ENCODE peak calls at places on chromosomes 5 and 9, in eight cellular contexts. R is lower leg skin, L is HFFc6, Q is nephron progenitor cell, S is cardiac muscle cell, X is fibroblast of pulmonary artery, P is omental fat pad, N is WTC11. U is an unnamed sample.

GRCh38 chr5:156640751-156641241 is 209.3 kb upstream of the PPP1R2B start:
- DNase-seq in S (no peak), X (no peak), L (peak), Q (no peak), R (no peak), P (no peak), N (no peak), U (no peak)

GRCh38 chr5:1538741-1539392 is 15.1 kb upstream of the LPCAT1 start:
- DNase-seq in Q (no peak), S (no peak), R (no peak), L (no peak), N (no peak), X (no peak), P (no peak), U (no peak)

GRCh38 chr5:151739939-151740335 is 18.5 kb downstream of the ATOX1 start:
- DNase-seq in L (peak), Q (no peak), P (no peak), N (no peak), X (peak), R (no peak), S (no peak), U (no peak)

GRCh38 chr9:120445974-120446373 is 134.0 kb downstream of the CDK5RAP2 start:
- DNase-seq in R (no peak), P (no peak), X (no peak), N (no peak), Q (no peak), L (no peak), S (no peak), U (no peak)

GRCh38 chr9:125797857-125798399 is 50.8 kb downstream of the PBX3 start:
- DNase-seq in P (no peak), N (no peak), L (no peak), R (no peak), Q (no peak), X (no peak), S (no peak), U (no peak)

GRCh38 chr9:100600511-100601079 is 22.7 kb downstream of the CAVIN4 start:
- DNase-seq in X (no peak), N (no peak), P (no peak), Q (no peak), L (no peak), R (no peak), S (no peak), U (no peak)

GRCh38 chr5:63553069-63553468 is 409.2 kb downstream of the HTR1A start:
- DNase-seq in N (no peak), S (no peak), X (no peak), R (no peak), Q (no peak), L (no peak), P (no peak), U (no peak)

GRCh38 chr9:133647148-133647547 is 11.0 kb downstream of the DBH start:
- DNase-seq in R (no peak), Q (no peak), S (no peak), L (no peak), N (no peak), X (no peak), P (no peak), U (no peak)

GRCh38 chr5:67301285-67301904 is 104.8 kb upstream of the CD180 start:
- DNase-seq in L (peak), Q (no peak), R (peak), N (no peak), S (no peak), P (peak), X (peak), U (no peak)

GRCh38 chr5:101977729-101978345 is 318.2 kb downstream of the SLCO4C1 start:
- DNase-seq in X (peak), Q (peak), N (no peak), L (peak), R (no peak), S (peak), P (no peak), U (no peak)

GRCh38 chr9:98994226-98995058 is 50.7 kb downstream of the COL15A1 start:
- DNase-seq in X (no peak), S (no peak), Q (no peak), L (no peak), P (no peak), R (no peak), N (no peak), U (no peak)

GRCh38 chr5:124599048-124599973 is 147.1 kb downstream of the ZNF608 start:
- DNase-seq in S (peak), L (peak), Q (peak), R (no peak), N (no peak), P (no peak), X (peak), U (no peak)

GRCh38 chr9:124007157-124007460 is 4.5 kb upstream of the LHX2 start:
- DNase-seq in Q (no peak), R (no peak), P (no peak), N (no peak), X (no peak), S (no peak), L (no peak), U (no peak)

GRCh38 chr9:132726561-132727150 is 56.4 kb downstream of the GTF3C4 start:
- DNase-seq in S (no peak), L (no peak), X (no peak), N (no peak), P (no peak), R (no peak), Q (no peak), U (no peak)

GRCh38 chr9:134728021-134728795 is 86.6 kb downstream of the COL5A1 start:
- DNase-seq in L (no peak), X (no peak), N (no peak), Q (no peak), P (no peak), R (no peak), S (no peak), U (no peak)

GRCh38 chr9:70407081-70407503 is 7.4 kb downstream of the KLF9 start:
- DNase-seq in L (peak), X (peak), R (no peak), P (no peak), S (no peak), Q (no peak), N (no peak), U (no peak)

GRCh38 chr5:36777105-36777757 is 99.3 kb upstream of the NIPBL start:
- DNase-seq in Q (peak), P (no peak), R (no peak), N (peak), L (no peak), S (peak), X (peak), U (no peak)

GRCh38 chr5:159330131-159330530 is at the start of gene IL12B:
- DNase-seq in R (no peak), N (no peak), S (no peak), P (no peak), Q (no peak), X (peak), L (peak), U (no peak)

GRCh38 chr5:95835682-95836405 is 13.3 kb upstream of the GLRX start:
- DNase-seq in L (no peak), Q (no peak), P (no peak), N (no peak), S (no peak), R (no peak), X (no peak), U (no peak)

GRCh38 chr9:128231638-128232568 is 28.7 kb downstream of the DNM1 start:
- DNase-seq in Q (no peak), R (peak), P (no peak), X (no peak), L (no peak), N (no peak), S (no peak), U (no peak)

GRCh38 chr5:17308326-17309065 is 91.1 kb downstream of the BASP1 start:
- DNase-seq in L (no peak), N (no peak), R (no peak), S (no peak), P (no peak), Q (no peak), X (no peak), U (no peak)

GRCh38 chr9:69885474-69885929 is 64.9 kb downstream of the CFAP95 start:
- DNase-seq in Q (no peak), R (no peak), S (no peak), L (no peak), X (peak), N (no peak), P (no peak), U (no peak)

GRCh38 chr5:178421699-178422399 is 168.3 kb downstream of the COL23A1 start:
- DNase-seq in Q (no peak), S (no peak), L (no peak), X (no peak), N (no peak), P (no peak), R (no peak), U (no peak)

GRCh38 chr9:95127249-95128176 is 190.0 kb downstream of the FANCC start:
- DNase-seq in S (peak), L (peak), N (peak), X (peak), Q (peak), P (peak), R (peak), U (no peak)

GRCh38 chr9:121838757-121839669 is 187.6 kb downstream of the DAB2IP start:
- DNase-seq in X (no peak), R (no peak), Q (no peak), N (no peak), L (no peak), S (no peak), P (no peak), U (no peak)

GRCh38 chr9:119369670-119370366 is 583 bp upstream of the BRINP1 start:
- DNase-seq in X (no peak), S (no peak), N (no peak), R (no peak), L (no peak), Q (no peak), P (no peak), U (no peak)

GRCh38 chr9:109414125-109414785 is 83.9 kb downstream of the PTPN3 start:
- DNase-seq in X (no peak), R (no peak), L (no peak), N (peak), Q (no peak), S (peak), P (no peak), U (no peak)

GRCh38 chr9:109411818-109412352 is 86.2 kb downstream of the PTPN3 start:
- DNase-seq in P (no peak), R (no peak), X (peak), S (peak), N (no peak), L (peak), Q (no peak), U (no peak)

GRCh38 chr9:109408759-109409462 is 88.1 kb upstream of the EPB41L4B start:
- DNase-seq in R (no peak), S (no peak), P (no peak), Q (no peak), N (no peak), L (no peak), X (no peak), U (no peak)

GRCh38 chr9:109411069-109411761 is 86.9 kb downstream of the PTPN3 start:
- DNase-seq in R (no peak), L (no peak), X (no peak), Q (no peak), S (no peak), N (no peak), P (no peak), U (no peak)

DNA sequence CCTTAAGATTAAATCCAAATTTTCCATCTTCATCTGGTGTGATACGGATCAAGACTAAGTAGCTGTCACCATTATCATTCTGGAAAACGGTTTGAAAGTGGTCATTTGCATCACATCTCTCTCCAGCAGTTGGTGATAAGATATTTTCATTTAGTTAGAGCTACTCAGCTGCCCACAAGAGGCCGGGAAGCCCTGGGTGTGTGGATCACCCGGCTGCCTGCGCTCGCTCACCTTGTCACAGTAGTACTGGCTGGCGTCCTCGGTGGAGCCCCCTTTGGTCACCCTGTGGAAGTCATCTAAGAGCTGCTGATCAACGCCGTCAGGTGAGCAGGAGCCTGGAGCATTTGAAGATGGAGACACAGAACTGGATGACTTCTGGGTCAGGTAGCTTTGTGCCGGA is 88.1 kb downstream of the PTPN3 start:
- DNase-seq in N (peak), S (peak), P (no peak), X (no peak), R (no peak), Q (peak), L (no peak), U (no peak)
- TF ChIP-seq CTCF in N (peak), S (no peak), P (no peak), X (no peak), R (no peak), Q (peak), L (peak), U (no peak)

DNA sequence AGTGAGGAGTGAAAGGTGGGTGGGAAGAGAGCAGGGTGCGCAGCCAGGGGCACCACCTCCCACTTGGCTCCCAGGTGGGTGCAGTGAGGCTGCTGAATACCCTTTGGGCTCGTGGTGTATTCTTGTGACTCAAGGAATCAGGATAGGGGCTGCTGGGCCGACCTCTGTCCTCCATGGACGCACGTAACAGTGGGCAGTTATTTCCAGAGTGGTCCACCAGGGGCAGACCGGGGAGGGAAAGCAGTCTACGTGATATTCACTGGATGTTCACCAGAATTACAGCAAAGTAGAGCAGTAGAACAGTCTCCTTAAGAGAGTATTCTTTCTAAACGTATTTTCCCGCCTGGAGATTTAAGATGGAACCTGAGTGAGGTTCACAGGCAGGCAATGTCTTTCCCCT is 88.5 kb downstream of the SYK start:
- DNase-seq in S (peak), P (no peak), L (no peak), Q (peak), N (peak), X (no peak), R (no peak), U (no peak)
- TF ChIP-seq CTCF in S (peak), P (no peak), L (peak), Q (peak), N (peak), X (no peak), R (no peak), U (no peak)

GRCh38 chr5:180364306-180364856 is 11.2 kb upstream of the GFPT2 start:
- DNase-seq in Q (no peak), L (no peak), X (no peak), S (no peak), R (no peak), N (no peak), P (no peak), U (no peak)

GRCh38 chr5:180365829-180366228 is 12.7 kb upstream of the GFPT2 start:
- DNase-seq in Q (no peak), P (no peak), X (no peak), S (no peak), L (no peak), R (no peak), N (no peak), U (no peak)

GRCh38 chr5:180367991-180368390 is 14.9 kb upstream of the GFPT2 start:
- DNase-seq in P (no peak), R (no peak), X (no peak), Q (no peak), S (no peak), N (no peak), L (no peak), U (no peak)

GRCh38 chr5:180367300-180367699 is 14.2 kb upstream of the GFPT2 start:
- DNase-seq in R (no peak), Q (no peak), N (no peak), L (no peak), S (no peak), X (no peak), P (no peak), U (no peak)

GRCh38 chr5:180366303-180366702 is 13.2 kb upstream of the GFPT2 start:
- DNase-seq in Q (no peak), S (no peak), L (peak), X (no peak), R (no peak), P (no peak), N (no peak), U (no peak)
- TF ChIP-seq CTCF in Q (no peak), S (no peak), L (no peak), X (no peak), R (no peak), P (no peak), N (no peak), U (no peak)

GRCh38 chr5:78899922-78900362 is 85.2 kb downstream of the ARSB start:
- DNase-seq in L (peak), S (peak), P (no peak), R (no peak), X (peak), N (peak), Q (no peak), U (peak)
- TF ChIP-seq CTCF in L (peak), S (peak), P (no peak), R (no peak), X (peak), N (peak), Q (peak), U (peak)

GRCh38 chr5:91383956-91384300 is 811 bp upstream of the ARRDC3 start:
- DNase-seq in R (no peak), N (no peak), S (no peak), Q (no peak), P (no peak), X (no peak), L (no peak), U (no peak)

GRCh38 chr5:91382530-91383026 is 539 bp downstream of the ARRDC3 start:
- DNase-seq in R (no peak), S (peak), P (no peak), X (peak), L (no peak), Q (no peak), N (no peak), U (no peak)

GRCh38 chr5:91381774-91382492 is 1.2 kb downstream of the ARRDC3 start:
- DNase-seq in X (peak), S (peak), R (peak), L (peak), P (peak), Q (peak), N (peak), U (no peak)

GRCh38 chr5:91384671-91385430 is 1.7 kb upstream of the ARRDC3 start:
- DNase-seq in Q (peak), N (no peak), X (peak), P (no peak), L (peak), R (peak), S (peak), U (peak)

DNA sequence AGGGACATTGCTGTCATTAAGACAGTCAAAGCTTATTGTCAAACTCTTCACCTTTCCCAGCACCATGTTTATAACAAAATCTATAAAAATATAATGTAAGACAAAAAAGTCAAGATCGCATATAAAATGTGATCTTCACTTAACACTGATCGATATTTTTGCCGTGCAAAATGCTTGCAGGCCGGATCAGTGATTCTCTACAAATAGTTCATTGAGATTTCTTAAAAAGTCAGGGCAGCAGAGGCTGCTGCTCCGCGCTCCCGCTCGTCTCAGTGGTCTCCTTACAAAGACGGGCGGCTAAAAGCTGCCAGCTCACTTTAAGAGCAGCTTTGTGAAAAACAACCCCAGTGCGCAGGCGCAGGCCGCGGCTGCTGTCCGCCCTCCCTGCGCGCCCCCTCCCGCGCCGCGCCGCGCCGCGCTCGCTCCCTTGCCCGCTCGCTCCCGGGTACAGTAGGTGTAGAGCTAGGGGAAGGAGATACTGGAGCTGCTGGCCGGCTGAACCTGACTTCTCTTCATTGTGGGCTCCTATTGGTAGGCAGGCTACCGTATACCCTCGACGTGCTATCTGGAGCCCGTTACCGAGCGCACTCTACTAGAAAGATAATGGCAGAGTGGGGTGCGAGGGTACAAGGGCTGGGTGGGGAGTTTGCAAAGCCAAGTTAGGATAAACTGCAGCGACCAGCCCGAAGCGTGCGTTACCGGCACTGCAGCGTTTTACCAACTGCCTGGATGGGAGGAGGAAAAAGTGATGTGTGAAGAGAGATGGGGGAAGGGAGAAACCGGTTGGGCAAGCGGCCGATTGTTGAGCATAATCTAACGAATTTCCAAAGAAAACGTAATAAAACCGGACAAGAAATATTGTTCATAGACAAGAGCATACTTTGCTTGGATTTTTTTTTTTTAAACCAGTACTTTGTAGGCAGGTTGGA is at the start of gene ARRDC3:
- DNase-seq in N (peak), R (peak), P (peak), S (peak), X (peak), L (peak), Q (peak), U (peak)
- TF ChIP-seq CTCF in N (no peak), R (no peak), P (no peak), S (no peak), X (no peak), L (no peak), Q (no peak), U (no peak)

GRCh38 chr9:116207371-116208111 is 54.0 kb downstream of the PAPPA start:
- DNase-seq in S (no peak), N (no peak), L (no peak), X (peak), P (no peak), R (no peak), Q (no peak), U (no peak)

GRCh38 chr9:116209406-116210116 is 56.0 kb downstream of the PAPPA start:
- DNase-seq in N (no peak), P (no peak), Q (no peak), R (no peak), X (no peak), L (no peak), S (no peak), U (no peak)

GRCh38 chr9:116212986-116213672 is 59.5 kb downstream of the PAPPA start:
- DNase-seq in R (no peak), N (no peak), L (peak), Q (no peak), P (no peak), X (no peak), S (no peak), U (no peak)

GRCh38 chr9:116204252-116204882 is 50.8 kb downstream of the PAPPA start:
- DNase-seq in Q (no peak), S (no peak), R (no peak), N (no peak), X (no peak), P (no peak), L (no peak), U (no peak)

GRCh38 chr9:116208417-116209232 is 55.0 kb downstream of the PAPPA start:
- DNase-seq in X (peak), N (no peak), P (no peak), S (no peak), R (no peak), L (peak), Q (no peak), U (no peak)
- TF ChIP-seq CTCF in X (peak), N (no peak), P (no peak), S (peak), R (no peak), L (peak), Q (no peak), U (no peak)

GRCh38 chr5:80259511-80260200 is 3.8 kb upstream of the SERINC5 start:
- DNase-seq in X (no peak), Q (no peak), S (no peak), L (no peak), P (no peak), N (no peak), R (no peak), U (no peak)
- TF ChIP-seq CTCF in X (no peak), Q (no peak), S (no peak), L (no peak), P (no peak), N (no peak), R (no peak), U (no peak)

GRCh38 chr9:110332766-110333165 is 4.9 kb downstream of the TXNDC8 start:
- DNase-seq in L (no peak), S (no peak), N (no peak), X (no peak), P (no peak), Q (no peak), R (no peak), U (no peak)
- TF ChIP-seq CTCF in L (no peak), S (no peak), N (no peak), X (no peak), P (no peak), Q (no peak), R (no peak), U (no peak)

GRCh38 chr5:122774861-122775712 is at the start of gene SNX2:
- DNase-seq in R (peak), P (peak), X (peak), S (peak), L (peak), Q (peak), N (peak), U (peak)
- TF ChIP-seq CTCF in R (no peak), P (no peak), X (no peak), S (no peak), L (peak), Q (peak), N (no peak), U (no peak)